ENCODE peak calls at places on chromosome 20, in nine cellular contexts. J, D, C, V, M, F, Q, P and B are unnamed samples.
A peak's percentile ranks its signal among the peaks of the same experiment; 100 is the strongest.

GRCh38 chr20:32116079-32116521 is 6.6 kb downstream of the TM9SF4 start:
- DNase-seq in J (peak; percentile 66), D (peak; percentile 79), C (no peak), V (no peak), M (no peak), F (no peak), Q (no peak), P (no peak), B (peak; percentile 48)

GRCh38 chr20:62212309-62212708 is 7.8 kb downstream of the HRH3 start:
- DNase-seq in J (no peak), D (no peak), C (no peak), V (no peak), M (no peak), F (no peak), Q (no peak), P (no peak), B (no peak)

GRCh38 chr20:47610247-47610944 is 108.7 kb downstream of the NCOA3 start:
- DNase-seq in J (peak; percentile 86), D (peak; percentile 94), C (peak; percentile 85), V (peak; percentile 68), M (peak; percentile 53), F (peak; percentile 69), Q (no peak), P (peak; percentile 13), B (peak; percentile 90)

GRCh38 chr20:47740225-47741184 is 44.8 kb downstream of the SULF2 start:
- DNase-seq in J (no peak), D (no peak), C (no peak), V (peak; percentile 40), M (no peak), F (no peak), Q (peak; percentile 25), P (no peak), B (peak; percentile 20)

GRCh38 chr20:17680128-17680835 is 1.8 kb downstream of the RRBP1 start:
- DNase-seq in J (peak; percentile 86), D (peak; percentile 76), C (no peak), V (peak; percentile 82), M (peak; percentile 74), F (peak; percentile 32), Q (peak; percentile 58), P (peak; percentile 19), B (peak; percentile 80)

GRCh38 chr20:12207875-12208274 is 290.2 kb downstream of the BTBD3 start:
- DNase-seq in J (peak; percentile 57), D (peak; percentile 73), C (peak; percentile 1), V (peak; percentile 57), M (peak; percentile 26), F (peak; percentile 7), Q (no peak), P (peak; percentile 10), B (peak; percentile 65)

GRCh38 chr20:23231561-23232218 is 118.9 kb upstream of the NXT1 start:
- DNase-seq in J (peak; percentile 81), D (peak; percentile 54), C (no peak), V (no peak), M (no peak), F (no peak), Q (no peak), P (no peak), B (peak; percentile 58)

GRCh38 chr20:19463597-19463996 is 251.2 kb downstream of the SLC24A3 start:
- DNase-seq in J (no peak), D (no peak), C (no peak), V (no peak), M (no peak), F (no peak), Q (no peak), P (no peak), B (no peak)

GRCh38 chr20:46126440-46127056 is 8.4 kb downstream of the CD40 start:
- DNase-seq in J (no peak), D (no peak), C (no peak), V (no peak), M (no peak), F (no peak), Q (no peak), P (no peak), B (no peak)

GRCh38 chr20:62792940-62793756 is 3.1 kb upstream of the MRGBP start:
- DNase-seq in J (no peak), D (no peak), C (no peak), V (peak; percentile 46), M (no peak), F (no peak), Q (no peak), P (no peak), B (no peak)

GRCh38 chr20:13868331-13868730 is 83.5 kb downstream of the NDUFAF5 start:
- DNase-seq in J (peak; percentile 83), D (peak; percentile 3), C (no peak), V (no peak), M (no peak), F (peak; percentile 9), Q (no peak), P (peak; percentile 88), B (peak; percentile 8)

GRCh38 chr20:13873814-13874213 is 89.0 kb downstream of the NDUFAF5 start:
- DNase-seq in J (no peak), D (no peak), C (no peak), V (no peak), M (no peak), F (no peak), Q (no peak), P (no peak), B (no peak)

GRCh38 chr20:13865825-13866351 is 81.1 kb downstream of the NDUFAF5 start:
- DNase-seq in J (peak; percentile 82), D (no peak), C (no peak), V (peak; percentile 3), M (no peak), F (peak; percentile 3), Q (no peak), P (no peak), B (no peak)

GRCh38 chr20:13874269-13875158 is 89.7 kb downstream of the NDUFAF5 start:
- DNase-seq in J (no peak), D (no peak), C (no peak), V (no peak), M (no peak), F (no peak), Q (no peak), P (no peak), B (no peak)

DNA sequence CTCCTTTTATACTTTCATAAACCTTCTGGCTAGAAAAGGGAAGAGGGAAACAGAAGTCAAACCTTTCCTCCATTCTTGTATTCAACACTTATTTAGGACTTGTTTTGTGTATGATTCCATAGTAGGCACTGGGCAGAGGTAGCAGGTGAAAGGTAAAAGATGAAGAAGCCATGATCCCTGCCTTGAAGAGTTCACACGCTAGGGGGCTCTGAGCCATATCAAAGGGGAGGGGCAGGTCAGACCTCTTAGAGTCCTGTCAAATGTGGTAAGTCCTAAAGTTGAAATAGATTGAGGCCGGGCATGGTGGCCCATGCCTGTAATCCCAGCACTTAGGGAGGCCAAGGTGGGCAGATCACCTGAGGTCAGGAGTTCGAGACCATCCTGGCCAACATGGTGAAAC is 85.5 kb downstream of the NDUFAF5 start:
- DNase-seq in J (no peak), D (no peak), C (no peak), V (no peak), M (no peak), F (no peak), Q (no peak), P (peak; percentile 25), B (no peak)
- TF ChIP-seq CTCF in J (no peak), D (no peak), C (no peak), V (no peak), M (no peak), F (no peak), Q (no peak), P (no peak), B (no peak)

DNA sequence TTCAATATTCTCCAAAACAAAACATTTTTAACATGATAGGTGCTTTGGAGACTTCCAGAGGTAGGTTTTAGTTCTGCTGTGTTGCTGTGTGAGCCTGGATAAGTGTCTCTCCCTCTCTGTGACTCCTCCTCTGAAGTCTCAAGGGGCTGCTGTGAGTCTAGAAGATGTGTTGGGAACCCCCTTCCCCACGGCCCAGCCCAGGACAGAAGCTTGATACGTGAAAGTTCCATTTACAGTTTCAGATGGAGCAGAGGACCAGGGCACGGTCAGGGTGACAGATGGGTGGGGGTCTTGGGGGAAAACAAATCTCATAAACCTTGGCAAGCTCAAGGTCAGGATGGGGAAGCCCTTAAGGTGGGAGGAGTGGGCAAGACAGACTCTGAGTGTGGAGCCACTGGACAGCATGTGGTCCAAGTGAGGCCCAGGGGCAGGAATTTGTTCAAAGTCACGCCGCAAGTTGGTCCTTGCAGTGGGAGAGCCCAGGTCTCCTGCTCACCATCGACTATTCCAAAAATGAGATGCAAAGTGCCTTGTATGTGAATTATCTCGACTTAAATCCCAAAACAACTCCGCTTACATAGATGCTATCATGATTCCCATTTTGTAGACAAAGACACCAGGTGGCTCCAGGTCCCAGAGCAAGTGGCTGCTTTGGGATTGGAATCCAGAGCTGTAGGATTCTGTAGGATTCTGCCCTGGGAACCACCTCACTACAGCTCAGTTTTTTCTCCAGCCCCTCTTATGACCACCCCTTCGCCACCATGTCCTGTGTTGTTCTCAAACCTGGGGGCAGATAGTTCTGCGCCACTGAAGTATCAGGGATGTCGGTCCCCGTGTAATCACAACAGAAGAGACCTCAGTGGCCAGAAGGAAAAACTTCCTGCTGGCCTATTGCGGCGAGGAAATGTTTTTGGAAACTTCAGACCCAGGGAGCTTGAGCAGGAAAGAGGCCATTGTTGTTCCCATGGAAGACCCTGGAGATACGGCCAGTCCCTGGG is 1.9 kb downstream of the TGM2 start:
- DNase-seq in J (no peak), D (no peak), C (no peak), V (no peak), M (no peak), F (no peak), Q (no peak), P (no peak), B (no peak)
- H3K4me3 ChIP-seq in J (no peak overlapping the region), D (peak overlapping the region; percentile 71), C (peak overlapping the region; percentile 60), V (no peak overlapping the region), M (peak overlapping the region; percentile 56), F (no peak overlapping the region), Q (peak overlapping the region; percentile 77), P (no peak overlapping the region), B (no peak overlapping the region)

GRCh38 chr20:25696384-25697131 is at the start of gene ZNF337:
- DNase-seq in J (peak; percentile 92), D (peak; percentile 96), C (peak; percentile 75), V (peak; percentile 95), M (peak; percentile 95), F (peak; percentile 85), Q (peak; percentile 96), P (peak; percentile 94), B (peak; percentile 95)
- TF ChIP-seq CTCF in J (no peak), D (peak; percentile 25), C (no peak), V (no peak), M (no peak), F (peak; percentile 12), Q (peak; percentile 21), P (no peak), B (no peak)

DNA sequence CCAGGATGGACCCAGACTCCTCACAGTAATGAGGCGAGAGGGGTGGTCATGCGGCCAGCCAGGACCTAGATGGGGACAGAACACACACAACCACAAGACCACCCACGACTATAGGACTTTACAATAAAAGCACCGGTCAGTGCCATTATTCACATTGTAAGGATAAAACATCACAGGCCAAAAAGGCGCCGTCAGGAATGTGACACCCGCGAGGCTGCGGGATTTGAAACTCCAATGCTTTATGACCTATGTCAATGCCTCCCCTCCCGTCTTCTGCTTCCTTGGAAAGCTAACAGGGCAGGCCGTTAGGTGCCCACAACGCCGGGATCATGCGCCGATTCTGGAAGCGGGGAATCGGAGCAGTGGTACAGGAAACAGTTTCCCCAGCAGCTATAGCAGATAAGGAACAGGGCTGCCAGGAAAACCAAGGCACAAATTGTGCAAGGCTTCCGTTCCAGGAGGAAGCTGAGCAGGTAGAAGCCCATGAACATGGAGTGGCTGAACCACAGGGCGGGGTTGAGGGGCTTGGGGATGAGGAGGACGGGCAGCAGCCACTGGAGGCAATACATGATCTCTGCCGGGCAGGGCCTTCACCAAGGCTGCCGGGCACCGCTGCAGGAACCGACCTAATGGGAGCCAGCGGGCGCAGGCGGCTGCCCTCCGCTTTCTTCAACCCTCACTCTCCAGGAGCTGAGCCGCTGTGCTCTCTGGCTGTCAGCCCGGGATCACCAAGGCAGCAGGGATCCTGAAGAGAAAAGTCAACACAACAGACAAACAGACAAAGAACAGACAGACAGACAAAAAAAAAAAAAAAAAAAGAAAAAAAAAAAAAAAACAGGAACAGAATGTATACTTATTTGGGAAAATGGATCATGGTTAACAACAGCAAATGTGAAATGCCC is 2.2 kb upstream of the NNAT start:
- DNase-seq in J (no peak), D (peak; percentile 83), C (no peak), V (no peak), M (peak; percentile 35), F (no peak), Q (no peak), P (no peak), B (no peak)
- H3K4me3 ChIP-seq in J (no peak overlapping the region), D (peak overlapping the region; percentile 4), C (no peak overlapping the region), V (no peak overlapping the region), M (no peak overlapping the region), F (no peak overlapping the region), Q (peak overlapping the region; percentile 100), P (no peak overlapping the region), B (no peak overlapping the region)